ENCODE peak calls at places on chromosomes 16 and 17, in eight cellular contexts. B is IMR-90; C is left ventricle myocardium inferior; A is heart left ventricle; D is adrenal gland; O is ovary; Y is endothelial cell of umbilical vein; Z is CD4-positive, alpha-beta T cell. W is an unnamed sample. For H3K9me3, the result is how much of the 10 kb centered on the place peaks cover.

GRCh38 chr17:46837521-46837920 is 13.9 kb upstream of the WNT9B start:
- DNase-seq in Z (no peak), B (no peak), O (no peak), A (no peak), C (no peak), D (no peak), Y (no peak), W (no peak)

GRCh38 chr17:48998557-48999440 is 1.6 kb downstream of the IGF2BP1 start:
- DNase-seq in D (no peak), Y (peak), Z (no peak), O (no peak), A (no peak), C (no peak), B (peak), W (peak)

GRCh38 chr16:87854053-87854906 is 15.0 kb downstream of the SLC7A5 start:
- DNase-seq in B (no peak), O (no peak), Y (no peak), C (no peak), Z (no peak), D (no peak), A (no peak), W (no peak)

GRCh38 chr17:61150686-61151299 is 248.8 kb upstream of the TBX2 start:
- DNase-seq in D (no peak), O (no peak), B (no peak), A (no peak), Z (no peak), C (no peak), Y (no peak), W (no peak)

GRCh38 chr17:20127660-20128413 is 118.7 kb downstream of the SPECC1 start:
- DNase-seq in Y (no peak), D (peak), A (no peak), C (no peak), Z (no peak), O (no peak), B (peak), W (no peak)

GRCh38 chr17:55086635-55087058 is 118.1 kb downstream of the STXBP4 start:
- DNase-seq in A (no peak), Z (no peak), B (peak), O (no peak), Y (peak), D (no peak), C (no peak), W (no peak)

GRCh38 chr16:84557504-84557903 is 53.0 kb upstream of the MEAK7 start:
- DNase-seq in Z (no peak), A (no peak), D (no peak), B (no peak), O (no peak), C (no peak), Y (no peak), W (no peak)

GRCh38 chr17:45430738-45431530 is 1.7 kb downstream of the ARHGAP27 start:
- DNase-seq in A (no peak), O (no peak), B (no peak), Y (no peak), Z (peak), D (peak), C (no peak), W (peak)

GRCh38 chr17:81717049-81717765 is 5.1 kb downstream of the SLC25A10 start:
- DNase-seq in O (peak), Z (peak), D (no peak), B (no peak), A (no peak), Y (no peak), C (no peak), W (no peak)

GRCh38 chr17:76275382-76276068 is 10.4 kb downstream of the UBALD2 start:
- DNase-seq in Z (no peak), A (no peak), D (no peak), Y (no peak), C (no peak), O (no peak), B (no peak), W (no peak)

GRCh38 chr16:14963281-14964173 is 11.3 kb upstream of the PDXDC1 start:
- DNase-seq in D (no peak), Z (no peak), B (no peak), C (no peak), Y (no peak), O (no peak), A (no peak), W (no peak)

GRCh38 chr17:2595200-2595599 is 1.7 kb downstream of the PAFAH1B1 start:
- DNase-seq in C (no peak), A (no peak), Z (no peak), O (no peak), Y (no peak), D (no peak), B (no peak), W (no peak)

GRCh38 chr17:48048321-48049140 is at the start of gene NFE2L1:
- DNase-seq in C (peak), D (peak), Y (peak), B (peak), A (peak), O (peak), Z (no peak), W (peak)

GRCh38 chr17:48586355-48586924 is 3.6 kb downstream of the HOXB3 start:
- DNase-seq in O (no peak), Z (no peak), A (no peak), Y (peak), C (no peak), B (peak), D (no peak), W (no peak)

GRCh38 chr17:37661372-37662014 is 18.2 kb upstream of the DDX52 start:
- DNase-seq in Y (no peak), O (no peak), B (no peak), A (no peak), Z (no peak), C (no peak), D (no peak), W (no peak)
- TF ChIP-seq CTCF in Y (no peak), O (no peak), B (no peak), A (no peak), Z (no peak), C (no peak), D (no peak), W (peak)

GRCh38 chr16:10031955-10032354 is 150.3 kb downstream of the GRIN2A start:
- DNase-seq in Z (no peak), A (no peak), D (no peak), C (no peak), Y (no peak), B (no peak), O (no peak), W (no peak)

GRCh38 chr16:10027553-10027952 is 154.7 kb downstream of the GRIN2A start:
- DNase-seq in Z (no peak), O (no peak), C (no peak), D (no peak), B (no peak), Y (no peak), A (no peak), W (no peak)

GRCh38 chr16:10031473-10031872 is 150.8 kb downstream of the GRIN2A start:
- DNase-seq in Z (no peak), O (no peak), B (no peak), D (no peak), C (no peak), A (no peak), Y (no peak), W (peak)

GRCh38 chr16:10026593-10026992 is 155.6 kb downstream of the GRIN2A start:
- DNase-seq in D (no peak), Y (no peak), A (no peak), B (no peak), O (no peak), Z (no peak), C (no peak), W (no peak)

GRCh38 chr16:10028644-10029043 is 153.6 kb downstream of the GRIN2A start:
- DNase-seq in Z (no peak), A (no peak), D (no peak), B (no peak), Y (no peak), O (no peak), C (no peak), W (no peak)
- H3K9me3 ChIP-seq in Z (under half), A (under half), D (under half), B (under half), Y (under half), O (under half), C (under half), W (under half)

GRCh38 chr16:73713817-73714495 is 582.7 kb upstream of the PSMD7 start:
- DNase-seq in Y (no peak), D (peak), C (no peak), A (no peak), B (peak), Z (no peak), O (no peak), W (peak)
- TF ChIP-seq CTCF in Y (no peak), D (peak), C (peak), A (peak), B (no peak), Z (no peak), O (no peak), W (peak)

DNA sequence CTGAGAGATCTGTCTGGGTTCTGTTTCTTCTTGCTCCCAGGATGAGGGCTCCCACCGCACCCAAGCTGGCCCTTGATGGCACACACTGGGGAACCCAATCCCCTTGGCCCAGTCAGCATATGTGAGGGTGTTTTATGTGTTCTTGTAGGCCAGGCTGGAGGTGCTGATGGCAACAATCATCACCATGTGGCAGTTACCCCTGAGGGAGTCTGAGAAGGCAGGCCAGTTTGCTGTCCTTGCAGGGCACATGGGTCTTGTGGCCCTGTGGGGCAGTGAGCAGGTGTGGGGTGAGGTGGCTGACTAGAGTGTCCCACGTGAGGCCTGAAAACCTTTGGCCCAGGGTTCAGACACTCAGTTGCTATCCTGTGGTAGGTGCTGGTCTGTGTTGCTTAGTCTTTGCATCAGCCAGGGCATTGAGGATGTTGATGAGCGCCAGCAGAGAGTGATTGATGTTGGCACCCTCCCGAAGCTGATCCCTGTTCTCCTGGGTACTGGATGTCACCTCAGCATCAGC is 2183.0 kb downstream of the TP53TG3F start:
- DNase-seq in Y (no peak), B (no peak), C (no peak), D (no peak), O (no peak), Z (no peak), A (no peak), W (no peak)
- H3K9me3 ChIP-seq in Y (under half), B (under half), C (under half), D (under half), O (under half), Z (under half), A (under half), W (under half)

GRCh38 chr16:16881771-16882170 is 502.8 kb downstream of the NPIPA7 start:
- DNase-seq in O (no peak), Z (no peak), D (no peak), Y (no peak), C (no peak), B (no peak), A (no peak), W (no peak)
- TF ChIP-seq CTCF in O (no peak), Z (no peak), D (no peak), Y (no peak), C (no peak), B (no peak), A (no peak), W (no peak)

GRCh38 chr16:19239756-19240155 is 45.8 kb upstream of the CLEC19A start:
- DNase-seq in D (no peak), A (no peak), O (no peak), C (no peak), Z (no peak), Y (no peak), B (no peak), W (no peak)

GRCh38 chr16:19240494-19240893 is 45.0 kb upstream of the CLEC19A start:
- DNase-seq in Z (no peak), Y (no peak), C (no peak), D (no peak), O (no peak), B (no peak), A (no peak), W (no peak)

GRCh38 chr16:19236561-19236960 is 49.0 kb upstream of the CLEC19A start:
- DNase-seq in Y (no peak), A (no peak), Z (no peak), C (no peak), D (no peak), O (no peak), B (no peak), W (no peak)

GRCh38 chr16:19235886-19236285 is 49.6 kb upstream of the CLEC19A start:
- DNase-seq in O (no peak), D (no peak), A (no peak), Z (no peak), B (no peak), Y (no peak), C (no peak), W (no peak)

GRCh38 chr16:19238386-19238785 is 47.1 kb upstream of the CLEC19A start:
- DNase-seq in Y (no peak), B (no peak), D (no peak), O (no peak), A (no peak), Z (no peak), C (no peak), W (no peak)
- H3K9me3 ChIP-seq in Y (under half), B (under half), D (under half), O (under half), A (under half), Z (under half), C (under half), W (under half)

GRCh38 chr16:69937465-69937951 is 13.6 kb upstream of the CLEC18A start:
- DNase-seq in B (no peak), Z (no peak), C (no peak), O (no peak), D (peak), Y (no peak), A (no peak), W (peak)
- TF ChIP-seq CTCF in B (peak), Z (no peak), C (peak), O (no peak), D (no peak), Y (no peak), A (peak), W (peak)

W was measured in Caco-2.